ENCODE peak calls at places on chromosomes 11 and 22, in ten cellular contexts. C is cardiac fibroblast; I is A549; H is activated CD4-positive, CD25-positive, alpha-beta regulatory T cell; K is NCI-H2081; U is RCC 7860; L is kidney epithelial cell; O is omental fat pad; W is NB4; N is iris pigment epithelial cell. G is an unnamed sample.

GRCh38 chr11:8002676-8003075 is 15.5 kb downstream of the EIF3F start:
- DNase-seq in K (no peak), W (no peak), L (no peak), H (no peak), C (no peak), N (no peak), O (no peak), I (no peak), U (no peak), G (no peak)

GRCh38 chr11:534592-535518 is 521 bp downstream of the HRAS start:
- DNase-seq in O (no peak), W (peak), C (peak), L (no peak), U (no peak), N (no peak), H (no peak), K (no peak), I (no peak), G (no peak)

GRCh38 chr11:68215087-68215445 is 2.0 kb upstream of the KMT5B start:
- DNase-seq in W (peak), U (no peak), H (no peak), C (no peak), K (no peak), O (no peak), L (no peak), N (no peak), I (no peak), G (no peak)

GRCh38 chr22:42438293-42438650 is 6.1 kb upstream of the NFAM1 start:
- DNase-seq in L (no peak), H (no peak), K (no peak), W (no peak), O (no peak), I (no peak), N (no peak), C (no peak), U (no peak), G (no peak)

GRCh38 chr22:35894937-35895708 is 133.5 kb downstream of the RBFOX2 start:
- DNase-seq in C (peak), K (no peak), I (peak), U (no peak), N (peak), O (no peak), W (peak), H (no peak), L (no peak), G (peak)

GRCh38 chr22:48720662-48721393 is 1106.8 kb downstream of the BRD1 start:
- DNase-seq in H (no peak), U (no peak), C (no peak), W (no peak), N (no peak), O (no peak), K (no peak), L (no peak), I (no peak), G (no peak)

GRCh38 chr11:618856-619624 is 3.3 kb upstream of the IRF7 start:
- DNase-seq in N (no peak), L (no peak), C (no peak), I (no peak), H (no peak), K (no peak), O (no peak), W (no peak), U (no peak), G (no peak)

GRCh38 chr11:10692716-10693115 is 839 bp downstream of the IRAG1 start:
- DNase-seq in K (no peak), C (no peak), H (no peak), N (no peak), L (no peak), O (no peak), I (no peak), U (no peak), W (no peak), G (no peak)

GRCh38 chr11:16876840-16877239 is 137.4 kb downstream of the PLEKHA7 start:
- DNase-seq in U (no peak), H (no peak), W (no peak), C (no peak), N (no peak), I (no peak), O (no peak), K (no peak), L (no peak), G (no peak)

GRCh38 chr11:44901782-44902181 is 48.9 kb downstream of the TP53I11 start:
- DNase-seq in L (no peak), C (no peak), W (no peak), I (no peak), N (no peak), U (no peak), H (no peak), O (no peak), K (no peak), G (no peak)

GRCh38 chr11:62504158-62504973 is 42.2 kb downstream of the AHNAK start:
- DNase-seq in U (no peak), W (peak), L (no peak), C (no peak), I (no peak), O (no peak), H (no peak), N (no peak), K (no peak), G (no peak)

GRCh38 chr22:37175414-37176144 is 12.5 kb downstream of the C1QTNF6 start:
- DNase-seq in C (peak), W (no peak), U (no peak), L (no peak), I (no peak), N (no peak), H (no peak), K (no peak), O (no peak), G (no peak)

GRCh38 chr22:42180349-42180842 is 49.8 kb upstream of the CYP2D6 start:
- DNase-seq in W (no peak), N (peak), O (no peak), K (no peak), I (no peak), C (no peak), L (no peak), U (no peak), H (no peak), G (no peak)

GRCh38 chr11:11510939-11511338 is 110.9 kb downstream of the GALNT18 start:
- DNase-seq in C (no peak), K (peak), U (no peak), N (no peak), W (peak), H (no peak), L (peak), O (no peak), I (no peak), G (no peak)

GRCh38 chr22:30234786-30235470 is 11.6 kb downstream of the LIF start:
- DNase-seq in U (peak), O (no peak), N (peak), K (no peak), C (peak), H (no peak), I (no peak), L (peak), W (no peak), G (no peak)

GRCh38 chr11:16604784-16605439 is 133.5 kb upstream of the C11orf58 start:
- DNase-seq in O (no peak), U (no peak), C (peak), L (no peak), H (no peak), I (no peak), W (peak), K (peak), N (no peak), G (no peak)

GRCh38 chr11:60762851-60763691 is 6.4 kb downstream of the MS4A15 start:
- DNase-seq in K (peak), U (no peak), C (no peak), W (peak), O (no peak), N (no peak), L (no peak), I (peak), H (no peak), G (no peak)

GRCh38 chr22:17057959-17058814 is 26.6 kb upstream of the IL17RA start:
- DNase-seq in H (no peak), U (peak), L (no peak), N (peak), K (peak), O (peak), W (peak), I (peak), C (peak), G (no peak)

GRCh38 chr22:22989856-22990255 is 80.5 kb upstream of the GNAZ start:
- DNase-seq in K (no peak), U (no peak), L (no peak), W (no peak), O (no peak), N (no peak), H (no peak), C (no peak), I (no peak), G (no peak)

GRCh38 chr11:61004037-61004641 is 32.7 kb downstream of the CD6 start:
- DNase-seq in K (no peak), L (no peak), U (no peak), I (no peak), C (peak), N (peak), O (no peak), W (no peak), H (no peak), G (no peak)

GRCh38 chr11:67504023-67504949 is 877 bp downstream of the PITPNM1 start:
- DNase-seq in O (no peak), W (peak), L (no peak), H (no peak), U (peak), K (peak), N (peak), I (no peak), C (peak), G (no peak)

GRCh38 chr11:129268371-129268770 is 76.2 kb upstream of the ARHGAP32 start:
- DNase-seq in K (no peak), N (no peak), C (no peak), H (no peak), O (no peak), W (no peak), L (no peak), I (no peak), U (no peak), G (no peak)

GRCh38 chr11:47881145-47881544 is 33.0 kb upstream of the NUP160 start:
- DNase-seq in N (no peak), L (no peak), W (no peak), K (no peak), C (peak), I (peak), U (no peak), O (no peak), H (no peak), G (no peak)

GRCh38 chr22:36765943-36766450 is 9.9 kb downstream of the IFT27 start:
- DNase-seq in U (no peak), L (no peak), W (no peak), C (peak), K (no peak), N (peak), I (no peak), H (no peak), O (no peak), G (no peak)

GRCh38 chr22:29798318-29798717 is 31.1 kb downstream of the UQCR10 start:
- DNase-seq in O (no peak), H (no peak), N (no peak), C (no peak), I (no peak), L (no peak), K (no peak), U (no peak), W (peak), G (no peak)

GRCh38 chr11:32947985-32948384 is 55.4 kb downstream of the QSER1 start:
- DNase-seq in I (no peak), W (no peak), U (no peak), N (no peak), L (no peak), H (no peak), O (no peak), K (no peak), C (no peak), G (no peak)

GRCh38 chr11:66920978-66921784 is 37.0 kb downstream of the PC start:
- DNase-seq in O (no peak), U (no peak), H (no peak), I (no peak), W (peak), C (no peak), K (no peak), N (no peak), L (no peak), G (no peak)

GRCh38 chr11:44960200-44960845 is 9.6 kb upstream of the TP53I11 start:
- DNase-seq in H (no peak), I (no peak), K (no peak), O (no peak), C (no peak), U (no peak), N (no peak), L (no peak), W (peak), G (no peak)

GRCh38 chr22:47152938-47153337 is 390.5 kb downstream of the TBC1D22A start:
- DNase-seq in I (no peak), U (no peak), H (no peak), L (no peak), C (peak), K (no peak), W (no peak), O (no peak), N (peak), G (no peak)

GRCh38 chr11:93740802-93741093 is 547 bp downstream of the TAF1D start:
- DNase-seq in U (peak), K (peak), H (peak), N (peak), I (peak), L (no peak), C (peak), W (peak), O (no peak), G (peak)

GRCh38 chr22:48185656-48186055 is 1423.2 kb downstream of the TBC1D22A start:
- DNase-seq in L (no peak), O (no peak), U (no peak), K (no peak), C (no peak), W (peak), N (no peak), I (no peak), H (no peak), G (no peak)

GRCh38 chr11:74388678-74389327 is 9.4 kb downstream of the PGM2L1 start:
- DNase-seq in H (no peak), I (peak), N (peak), W (peak), C (peak), K (peak), U (peak), O (peak), L (no peak), G (peak)

GRCh38 chr11:64566915-64567882 is 23.8 kb upstream of the SLC22A12 start:
- DNase-seq in N (no peak), O (no peak), K (no peak), I (no peak), W (no peak), C (no peak), U (no peak), L (no peak), H (no peak), G (no peak)

GRCh38 chr11:75164318-75164827 is 13.5 kb downstream of the SLCO2B1 start:
- DNase-seq in L (no peak), W (no peak), I (no peak), O (no peak), U (no peak), K (no peak), C (no peak), N (no peak), H (no peak), G (no peak)